ENCODE peak calls at places on chromosomes 11 and 22, in five cellular contexts. H is Right ventricle myocardium superior; I is memory B cell; M is SK-N-SH treated with all-trans-retinoic acid at 6 μM for 48 hours; J is effector memory CD8-positive, alpha-beta T cell. Q is an unnamed sample.

GRCh38 chr11:108852701-108853100 is 187.8 kb downstream of the DDX10 start:
- ATAC-seq in M (no peak), H (no peak), J (no peak), I (no peak), Q (no peak)

GRCh38 chr11:64868904-64869570 is 9.4 kb downstream of the EHD1 start:
- ATAC-seq in J (peak; percentile 44), M (peak; percentile 73), H (peak; percentile 4), I (peak; percentile 33), Q (peak; percentile 7)

GRCh38 chr11:2380807-2381350 is 3.8 kb downstream of the CD81 start:
- ATAC-seq in M (no peak), I (no peak), H (peak; percentile 21), J (no peak), Q (peak; percentile 23)

GRCh38 chr11:131692961-131693360 is 322.5 kb downstream of the NTM start:
- ATAC-seq in I (no peak), H (no peak), M (no peak), J (no peak), Q (no peak)

GRCh38 chr22:29011868-29012428 is 49.7 kb downstream of the C22orf31 start:
- ATAC-seq in H (no peak), J (no peak), M (no peak), I (no peak), Q (no peak)

GRCh38 chr22:43470218-43470617 is 58.4 kb downstream of the MPPED1 start:
- ATAC-seq in I (no peak), M (no peak), J (no peak), H (no peak), Q (no peak)

GRCh38 chr11:130817608-130817944 is 98.7 kb downstream of the SNX19 start:
- ATAC-seq in H (no peak), M (peak; percentile 77), I (no peak), J (no peak), Q (peak; percentile 69)

GRCh38 chr22:43185860-43186261 is 1.1 kb downstream of the TTLL12 start:
- ATAC-seq in H (peak; percentile 39), I (no peak), M (peak; percentile 51), J (no peak), Q (no peak)

GRCh38 chr11:69217276-69218105 is 61.8 kb downstream of the SMIM38 start:
- ATAC-seq in M (peak; percentile 48), I (no peak), H (peak; percentile 49), J (no peak), Q (no peak)

GRCh38 chr11:128837627-128838026 is 29.5 kb downstream of the KCNJ1 start:
- ATAC-seq in H (no peak), I (no peak), M (no peak), J (peak; percentile 61), Q (peak; percentile 68)

GRCh38 chr22:33821290-33821689 is 99.0 kb downstream of the LARGE1 start:
- ATAC-seq in M (no peak), H (no peak), J (no peak), I (no peak), Q (no peak)

GRCh38 chr11:79702303-79702702 is 261.5 kb upstream of the TENM4 start:
- ATAC-seq in H (no peak), J (no peak), I (no peak), M (no peak), Q (no peak)

GRCh38 chr22:27534720-27535125 is 266.8 kb downstream of the MN1 start:
- ATAC-seq in J (no peak), I (no peak), H (no peak), M (no peak), Q (peak; percentile 46)

GRCh38 chr11:19793356-19793755 is 80.7 kb downstream of the NAV2 start:
- ATAC-seq in J (no peak), M (peak; percentile 5), H (peak; percentile 44), I (no peak), Q (no peak)

GRCh38 chr11:93522448-93522847 is 20.7 kb downstream of the SMCO4 start:
- ATAC-seq in H (no peak), I (no peak), M (no peak), J (no peak), Q (no peak)

GRCh38 chr11:113992459-113993105 is 17.7 kb downstream of the HTR3A start:
- ATAC-seq in H (no peak), I (no peak), J (no peak), M (no peak), Q (no peak)

GRCh38 chr11:46200537-46201281 is 76.8 kb upstream of the CREB3L1 start:
- ATAC-seq in J (no peak), H (no peak), I (no peak), M (no peak), Q (no peak)

GRCh38 chr11:119889111-119889510 is 160.1 kb upstream of the NECTIN1 start:
- ATAC-seq in I (no peak), H (no peak), M (no peak), J (no peak), Q (no peak)

GRCh38 chr11:119056397-119056999 is 507 bp downstream of the HYOU1 start:
- ATAC-seq in I (peak; percentile 27), M (peak; percentile 52), J (peak; percentile 30), H (peak; percentile 9), Q (no peak)

GRCh38 chr11:34432822-34433221 is 5.9 kb upstream of the CAT start:
- ATAC-seq in J (no peak), H (no peak), M (no peak), I (no peak), Q (no peak)

GRCh38 chr22:45246060-45246985 is 5.6 kb upstream of the KIAA0930 start:
- ATAC-seq in H (peak; percentile 45), M (peak; percentile 91), I (peak; percentile 42), J (peak; percentile 38), Q (peak; percentile 86)

GRCh38 chr11:73521621-73522020 is 76.3 kb downstream of the FAM168A start:
- ATAC-seq in I (no peak), J (no peak), H (no peak), M (peak; percentile 87), Q (no peak)

GRCh38 chr11:125402436-125402835 is 93.6 kb downstream of the FEZ1 start:
- ATAC-seq in H (no peak), J (no peak), I (no peak), M (no peak), Q (no peak)

GRCh38 chr11:35006389-35007128 is 90.1 kb downstream of the PDHX start:
- ATAC-seq in I (peak; percentile 95), M (no peak), J (peak; percentile 91), H (no peak), Q (no peak)

GRCh38 chr11:69449320-69450063 is 32.0 kb upstream of the LINC01488 start:
- ATAC-seq in M (peak; percentile 78), H (peak; percentile 71), I (peak; percentile 26), J (no peak), Q (peak; percentile 61)

GRCh38 chr11:33721291-33721840 is 14.9 kb downstream of the CD59 start:
- ATAC-seq in H (no peak), J (no peak), M (peak; percentile 36), I (no peak), Q (no peak)

GRCh38 chr11:3020011-3020410 is 27.9 kb upstream of the NAP1L4 start:
- ATAC-seq in I (no peak), H (no peak), M (no peak), J (no peak), Q (no peak)

GRCh38 chr11:93532285-93532789 is 10.9 kb downstream of the SMCO4 start:
- ATAC-seq in J (peak; percentile 57), I (no peak), H (no peak), M (no peak), Q (no peak)

GRCh38 chr11:75731095-75731494 is 13.5 kb downstream of the MOGAT2 start:
- ATAC-seq in H (no peak), I (no peak), M (no peak), J (no peak), Q (no peak)

GRCh38 chr22:20221421-20222340 is 46.4 kb downstream of the RTN4R start:
- ATAC-seq in J (no peak), H (peak; percentile 86), M (no peak), I (no peak), Q (no peak)

GRCh38 chr11:46421257-46421880 is 29.8 kb upstream of the CHRM4 start:
- ATAC-seq in M (no peak), I (no peak), J (no peak), H (peak; percentile 36), Q (no peak)

GRCh38 chr11:17529814-17530162 is 14.4 kb downstream of the USH1C start:
- ATAC-seq in I (no peak), J (no peak), H (no peak), M (no peak), Q (no peak)

GRCh38 chr11:1422481-1422880 is 32.7 kb downstream of the BRSK2 start:
- ATAC-seq in M (no peak), I (no peak), H (no peak), J (no peak), Q (no peak)

GRCh38 chr11:69979632-69980031 is 98.5 kb upstream of the ANO1 start:
- ATAC-seq in H (no peak), M (no peak), J (no peak), I (no peak), Q (no peak)

Q was measured in gastroesophageal sphincter.